ENCODE peak calls at places on chromosomes 12 and 14, in five cellular contexts. H is ovary, I is fibroblast of lung, D is SK-N-SH, Z is esophagus squamous epithelium. X is an unnamed sample.

GRCh38 chr12:121120323-121120722 is 12.4 kb upstream of the P2RX7 start:
- DNase-seq in Z (no peak), H (no peak), D (no peak), I (peak; percentile 19), X (no peak)

GRCh38 chr12:65885312-65885711 is 61.0 kb downstream of the HMGA2 start:
- DNase-seq in H (no peak), Z (no peak), I (no peak), D (no peak), X (no peak)

GRCh38 chr14:87691482-87691881 is 301.5 kb downstream of the GALC start:
- DNase-seq in D (no peak), H (no peak), Z (no peak), I (no peak), X (no peak)

GRCh38 chr12:121872546-121873223 is 14.0 kb upstream of the HPD start:
- DNase-seq in H (peak; percentile 43), D (peak; percentile 86), Z (no peak), I (peak; percentile 95), X (peak; percentile 94)

GRCh38 chr14:88983755-88984154 is 159.3 kb downstream of the TTC8 start:
- DNase-seq in D (no peak), Z (no peak), H (no peak), I (peak; percentile 97), X (peak; percentile 79)

GRCh38 chr12:124497658-124498057 is 69.8 kb downstream of the NCOR2 start:
- DNase-seq in H (no peak), D (peak; percentile 61), I (peak; percentile 93), Z (no peak), X (no peak)

GRCh38 chr12:27779837-27780611 is at the start of the genes KLHL42 and MANSC4:
- DNase-seq in I (peak; percentile 81), Z (no peak), D (peak; percentile 92), H (peak; percentile 78), X (no peak)

GRCh38 chr12:16766736-16767135 is 160.8 kb upstream of the LMO3 start:
- DNase-seq in D (no peak), H (no peak), Z (no peak), I (peak; percentile 16), X (no peak)

GRCh38 chr12:106135781-106136180 is 3.0 kb downstream of the NUAK1 start:
- DNase-seq in D (no peak), I (peak; percentile 67), Z (no peak), H (no peak), X (no peak)

GRCh38 chr12:6430124-6430989 is 14.4 kb upstream of the CD27 start:
- DNase-seq in Z (no peak), D (no peak), I (peak; percentile 96), H (peak; percentile 86), X (peak; percentile 93)

GRCh38 chr14:105197274-105197673 is 16.2 kb upstream of the NUDT14 start:
- DNase-seq in D (no peak), I (peak; percentile 25), Z (no peak), H (no peak), X (peak; percentile 27)

GRCh38 chr12:288687-289086 is 26.1 kb upstream of the SLC6A13 start:
- DNase-seq in D (no peak), I (peak; percentile 76), H (no peak), Z (no peak), X (no peak)

GRCh38 chr12:95548539-95549391 is 2.5 kb downstream of the USP44 start:
- DNase-seq in Z (no peak), H (peak; percentile 75), I (peak; percentile 18), D (peak; percentile 98), X (no peak)

GRCh38 chr14:79861111-79861510 is 350.2 kb downstream of the DIO2 start:
- DNase-seq in Z (no peak), H (no peak), D (no peak), I (no peak), X (no peak)

GRCh38 chr12:18546399-18546798 is 191.4 kb downstream of the PLCZ1 start:
- DNase-seq in Z (no peak), H (no peak), D (no peak), I (peak; percentile 67), X (no peak)

GRCh38 chr12:91127296-91127695 is 16.0 kb upstream of the LUM start:
- DNase-seq in D (no peak), Z (no peak), I (peak; percentile 33), H (no peak), X (no peak)

GRCh38 chr14:75690010-75690409 is 29.0 kb downstream of the TTLL5 start:
- DNase-seq in D (no peak), Z (no peak), H (no peak), I (peak; percentile 30), X (no peak)

GRCh38 chr14:89988787-89989186 is 33.1 kb downstream of the TDP1 start:
- DNase-seq in D (no peak), H (no peak), I (no peak), Z (no peak), X (no peak)

GRCh38 chr14:68359862-68360552 is 432.9 kb downstream of the ZFP36L1 start:
- DNase-seq in Z (no peak), I (peak; percentile 65), D (no peak), H (peak; percentile 49), X (peak; percentile 42)

GRCh38 chr14:69695664-69696527 is 71.0 kb upstream of the SRSF5 start:
- DNase-seq in D (peak; percentile 67), I (peak; percentile 65), H (peak; percentile 55), Z (no peak), X (no peak)

GRCh38 chr14:66724996-66725395 is 217.0 kb downstream of the GPHN start:
- DNase-seq in I (no peak), D (no peak), Z (no peak), H (no peak), X (no peak)

GRCh38 chr12:3325736-3326135 is 165.3 kb upstream of the PRMT8 start:
- DNase-seq in D (no peak), Z (no peak), I (no peak), H (no peak), X (no peak)

GRCh38 chr12:46332260-46332659 is 40.3 kb downstream of the SLC38A2 start:
- DNase-seq in H (no peak), D (no peak), I (peak; percentile 69), Z (no peak), X (peak; percentile 38)

GRCh38 chr12:130158775-130159100 is 3.5 kb upstream of the FZD10 start:
- DNase-seq in D (no peak), I (no peak), H (no peak), Z (no peak), X (no peak)

GRCh38 chr14:30317729-30318128 is 241.2 kb upstream of the G2E3 start:
- DNase-seq in Z (no peak), D (no peak), H (no peak), I (no peak), X (no peak)

GRCh38 chr14:94599656-94600004 is 12.6 kb upstream of the SERPINA3 start:
- DNase-seq in D (no peak), H (peak; percentile 56), I (no peak), Z (no peak), X (no peak)

GRCh38 chr14:94598506-94598815 is 13.7 kb upstream of the SERPINA3 start:
- DNase-seq in Z (no peak), H (peak; percentile 29), I (no peak), D (no peak), X (no peak)

GRCh38 chr14:94597788-94598187 is 14.4 kb upstream of the SERPINA3 start:
- DNase-seq in Z (no peak), D (no peak), H (peak; percentile 26), I (no peak), X (no peak)

GRCh38 chr14:94600148-94600545 is 12.0 kb upstream of the SERPINA3 start:
- DNase-seq in H (peak; percentile 54), Z (no peak), I (no peak), D (no peak), X (no peak)

GRCh38 chr14:94598816-94599655 is 13.2 kb upstream of the SERPINA3 start:
- DNase-seq in H (peak; percentile 85), I (peak; percentile 99), D (no peak), Z (no peak), X (peak; percentile 14)
- TF ChIP-seq CTCF in H (peak; percentile 31), I (no peak), D (peak; percentile 31), Z (peak; percentile 24), X (no peak)

DNA sequence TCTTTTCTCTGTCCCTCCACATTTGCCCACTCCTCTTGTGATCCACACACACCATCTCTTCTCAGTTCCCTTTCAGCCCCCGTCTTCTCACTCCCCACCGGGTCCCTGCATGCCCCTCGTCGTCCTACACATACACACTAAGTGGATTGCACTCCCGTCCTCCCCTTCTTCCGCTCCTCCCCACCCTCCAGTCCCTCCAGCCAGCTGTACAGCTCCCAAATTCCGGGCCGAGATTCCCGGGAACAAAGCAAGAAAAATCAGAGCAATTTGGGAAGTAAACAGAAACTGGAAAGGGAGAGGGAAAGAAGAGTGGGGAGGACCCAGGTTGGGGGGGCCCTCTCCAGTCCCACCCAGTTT is 282 bp upstream of the IGFBP6 start:
- DNase-seq in H (peak; percentile 68), I (peak; percentile 61), Z (no peak), D (peak; percentile 63), X (no peak)
- H3K4me3 ChIP-seq in H (peak overlapping the region; percentile 51), I (peak overlapping the region; percentile 77), Z (peak overlapping the region; percentile 86), D (peak overlapping the region; percentile 62), X (peak overlapping the region; percentile 52)

DNA sequence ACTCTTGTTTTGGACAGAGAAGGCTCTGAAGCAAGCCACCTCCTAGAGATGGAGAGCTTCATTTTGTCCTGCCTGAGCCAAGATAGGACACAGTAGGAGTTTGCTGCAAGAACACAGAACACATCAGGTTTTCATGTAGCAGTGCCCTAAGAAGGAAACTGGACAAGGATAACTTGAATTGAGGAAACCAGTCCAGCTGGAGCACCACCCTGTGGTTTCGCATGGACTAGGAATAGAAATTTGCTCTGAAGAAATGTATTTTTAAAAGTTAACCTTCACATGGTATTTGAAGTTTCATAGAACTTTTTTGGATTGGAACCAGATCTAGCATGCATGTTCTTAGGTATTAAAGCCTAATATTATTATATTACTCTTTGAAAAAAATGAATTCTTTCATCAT is 68.8 kb downstream of the RERG start:
- DNase-seq in D (no peak), I (no peak), Z (no peak), H (no peak), X (no peak)
- TF ChIP-seq CTCF in D (peak; percentile 31), I (peak; percentile 43), Z (no peak), H (peak; percentile 25), X (peak; percentile 19)

GRCh38 chr12:68956466-68956865 is 23.5 kb upstream of the CPM start:
- DNase-seq in Z (no peak), I (no peak), H (no peak), D (no peak), X (no peak)

GRCh38 chr12:68958337-68958736 is 25.4 kb upstream of the CPM start:
- DNase-seq in I (no peak), H (no peak), Z (no peak), D (no peak), X (no peak)

GRCh38 chr12:68957273-68957672 is 24.3 kb upstream of the CPM start:
- DNase-seq in I (no peak), H (no peak), D (no peak), Z (no peak), X (no peak)

GRCh38 chr12:68960162-68960501 is 27.2 kb upstream of the CPM start:
- DNase-seq in Z (no peak), I (peak; percentile 67), H (no peak), D (no peak), X (no peak)

DNA sequence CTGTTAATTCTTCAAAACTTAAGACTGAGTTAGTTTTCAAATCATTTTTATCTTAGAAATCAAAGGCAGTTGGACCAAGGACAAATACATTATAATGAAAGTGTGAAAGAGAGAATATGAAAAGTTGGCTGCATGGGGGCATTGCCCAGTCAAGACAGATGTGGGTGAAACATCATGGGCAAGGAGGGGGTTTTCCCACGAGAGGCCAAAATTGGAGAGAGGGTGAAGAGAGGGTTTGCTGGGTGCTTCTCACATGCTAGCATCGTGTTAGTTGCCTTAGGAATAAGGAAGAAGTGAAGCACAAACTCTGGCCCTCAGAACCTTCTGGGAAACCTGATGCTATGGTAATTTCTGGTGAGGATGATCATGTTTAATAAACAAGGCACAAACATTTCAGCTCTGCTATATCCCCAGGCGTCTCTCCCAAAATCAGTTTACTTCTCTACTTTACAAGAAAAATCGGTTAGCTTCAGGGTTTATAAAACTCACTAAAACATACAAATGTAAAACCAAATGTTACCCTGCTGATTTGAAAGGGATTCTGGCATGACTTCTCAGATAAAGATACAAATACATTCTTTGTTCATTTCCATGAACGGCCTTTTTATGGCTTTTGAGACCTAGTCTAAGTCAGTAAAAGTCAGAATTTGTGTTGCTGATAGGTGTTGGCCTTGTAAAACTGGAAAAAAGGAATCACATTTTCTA is 26.6 kb upstream of the CPM start:
- DNase-seq in H (no peak), Z (no peak), I (no peak), D (no peak), X (no peak)
- H3K4me3 ChIP-seq in H (no peak overlapping the region), Z (no peak overlapping the region), I (no peak overlapping the region), D (no peak overlapping the region), X (no peak overlapping the region)